ENCODE peak calls at places on chromosome 4, in ten cellular contexts. V is transverse colon, G is uterus, N is neural progenitor cell, L is choroid plexus epithelial cell, Z is OCI-LY7, Q is foreskin fibroblast, W is thyroid gland, M is cardiac fibroblast, F is IMR-90. J is an unnamed sample.

GRCh38 chr4:108466936-108467902 is 153.2 kb upstream of the RPL34 start:
- DNase-seq in V (no peak), G (no peak), N (no peak), L (peak), Z (no peak), Q (peak), W (no peak), M (peak), F (peak), J (peak)

GRCh38 chr4:101400096-101400495 is 52.8 kb upstream of the PPP3CA start:
- DNase-seq in V (no peak), G (no peak), N (no peak), L (peak), Z (no peak), Q (peak), W (no peak), M (peak), F (peak), J (no peak)

GRCh38 chr4:835148-836002 is 9.4 kb upstream of the CPLX1 start:
- DNase-seq in V (peak), G (no peak), N (no peak), L (no peak), Z (no peak), Q (no peak), W (no peak), M (no peak), F (no peak), J (no peak)

GRCh38 chr4:59729321-59729720 is 1470.8 kb upstream of the ADGRL3 start:
- DNase-seq in V (no peak), G (no peak), N (no peak), L (no peak), Z (no peak), Q (no peak), W (no peak), M (no peak), F (no peak), J (no peak)

GRCh38 chr4:89757154-89757723 is 79.7 kb downstream of the SNCA start:
- DNase-seq in V (no peak), G (no peak), N (no peak), L (no peak), Z (no peak), Q (no peak), W (peak), M (no peak), F (no peak), J (no peak)

GRCh38 chr4:26570596-26570995 is 13.3 kb upstream of the TBC1D19 start:
- DNase-seq in V (no peak), G (no peak), N (no peak), L (no peak), Z (no peak), Q (no peak), W (no peak), M (no peak), F (no peak), J (no peak)

GRCh38 chr4:62414563-62414962 is 1214.4 kb downstream of the ADGRL3 start:
- DNase-seq in V (no peak), G (no peak), N (no peak), L (no peak), Z (no peak), Q (no peak), W (no peak), M (no peak), F (no peak), J (no peak)

GRCh38 chr4:164204434-164204833 is 549.5 kb upstream of the SMIM31 start:
- DNase-seq in V (no peak), G (no peak), N (no peak), L (peak), Z (no peak), Q (no peak), W (no peak), M (peak), F (peak), J (no peak)

GRCh38 chr4:140807491-140808257 is 51.5 kb upstream of the TBC1D9 start:
- DNase-seq in V (no peak), G (no peak), N (no peak), L (peak), Z (peak), Q (peak), W (no peak), M (peak), F (peak), J (peak)

GRCh38 chr4:187128226-187128625 is 404.6 kb upstream of the FAT1 start:
- DNase-seq in V (no peak), G (no peak), N (no peak), L (no peak), Z (no peak), Q (peak), W (no peak), M (peak), F (peak), J (no peak)

GRCh38 chr4:10033191-10033881 is 12.0 kb upstream of the SLC2A9 start:
- DNase-seq in V (no peak), G (no peak), N (no peak), L (peak), Z (no peak), Q (peak), W (no peak), M (peak), F (peak), J (no peak)

GRCh38 chr4:52813546-52813945 is 48.6 kb upstream of the RASL11B start:
- DNase-seq in V (no peak), G (no peak), N (no peak), L (no peak), Z (no peak), Q (no peak), W (no peak), M (no peak), F (no peak), J (no peak)

GRCh38 chr4:140186651-140187315 is 32.8 kb upstream of the MAML3 start:
- DNase-seq in V (peak), G (peak), N (no peak), L (peak), Z (no peak), Q (peak), W (peak), M (peak), F (peak), J (no peak)

GRCh38 chr4:34720563-34720962 is 1523.8 kb downstream of the ARAP2 start:
- DNase-seq in V (no peak), G (no peak), N (peak), L (peak), Z (peak), Q (peak), W (no peak), M (peak), F (peak), J (no peak)

GRCh38 chr4:22515145-22515887 is 550 bp downstream of the ADGRA3 start:
- DNase-seq in V (peak), G (peak), N (peak), L (peak), Z (no peak), Q (peak), W (peak), M (peak), F (peak), J (peak)

GRCh38 chr4:5893591-5893990 is 705 bp upstream of the CRMP1 start:
- DNase-seq in V (no peak), G (no peak), N (no peak), L (no peak), Z (no peak), Q (no peak), W (no peak), M (no peak), F (no peak), J (no peak)

GRCh38 chr4:145132521-145133098 is 34.5 kb downstream of the ABCE1 start:
- DNase-seq in V (no peak), G (no peak), N (no peak), L (peak), Z (peak), Q (peak), W (no peak), M (peak), F (peak), J (peak)

GRCh38 chr4:100075486-100076270 is 114.6 kb downstream of the DDIT4L start:
- DNase-seq in V (no peak), G (no peak), N (no peak), L (no peak), Z (no peak), Q (no peak), W (no peak), M (no peak), F (no peak), J (no peak)

GRCh38 chr4:80362578-80363181 is 27.1 kb downstream of the CFAP299 start:
- DNase-seq in V (peak), G (no peak), N (peak), L (peak), Z (peak), Q (peak), W (peak), M (peak), F (peak), J (peak)

GRCh38 chr4:80361329-80361900 is 25.9 kb downstream of the CFAP299 start:
- DNase-seq in V (no peak), G (no peak), N (peak), L (peak), Z (peak), Q (peak), W (no peak), M (peak), F (peak), J (peak)

GRCh38 chr4:80370635-80371034 is 35.1 kb downstream of the CFAP299 start:
- DNase-seq in V (no peak), G (no peak), N (no peak), L (no peak), Z (no peak), Q (no peak), W (no peak), M (no peak), F (no peak), J (no peak)

GRCh38 chr4:80367737-80368136 is 32.2 kb downstream of the CFAP299 start:
- DNase-seq in V (no peak), G (no peak), N (no peak), L (peak), Z (no peak), Q (peak), W (no peak), M (peak), F (peak), J (no peak)

GRCh38 chr4:80365928-80366327 is 30.4 kb downstream of the CFAP299 start:
- DNase-seq in V (peak), G (no peak), N (peak), L (peak), Z (peak), Q (peak), W (peak), M (peak), F (peak), J (peak)
- TF ChIP-seq CTCF in V (peak), G (no peak), N (peak), L (peak), Z (peak), Q (peak), W (peak), M (peak), F (peak), J (peak)

DNA sequence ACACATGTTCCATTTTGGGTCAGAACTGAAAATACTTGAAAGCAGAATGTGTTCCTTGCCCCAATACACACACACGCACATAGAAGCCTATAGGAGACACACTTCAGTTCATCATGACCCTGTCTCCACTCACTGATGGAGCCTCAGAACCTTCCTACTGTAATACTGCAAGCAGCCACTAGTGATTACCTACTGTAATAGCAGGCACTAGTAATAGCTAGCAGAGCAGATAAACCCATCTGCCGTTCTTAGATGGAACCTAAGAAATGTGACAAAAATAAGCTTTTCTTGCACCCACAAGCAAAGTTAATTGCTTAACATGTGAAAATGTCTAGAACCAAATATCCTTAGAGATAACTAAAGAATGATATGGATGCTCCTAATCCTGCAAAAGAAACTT is 13.6 kb downstream of the AMTN start:
- DNase-seq in V (no peak), G (no peak), N (no peak), L (peak), Z (peak), Q (no peak), W (no peak), M (no peak), F (no peak), J (no peak)
- TF ChIP-seq CTCF in V (no peak), G (no peak), N (peak), L (no peak), Z (peak), Q (no peak), W (no peak), M (peak), F (no peak), J (no peak)

GRCh38 chr4:162727232-162727631 is 439.5 kb downstream of the NAF1 start:
- DNase-seq in V (no peak), G (no peak), N (no peak), L (no peak), Z (no peak), Q (no peak), W (no peak), M (no peak), F (no peak), J (no peak)
- TF ChIP-seq CTCF in V (no peak), G (no peak), N (no peak), L (no peak), Z (no peak), Q (no peak), W (no peak), M (no peak), F (no peak), J (no peak)

DNA sequence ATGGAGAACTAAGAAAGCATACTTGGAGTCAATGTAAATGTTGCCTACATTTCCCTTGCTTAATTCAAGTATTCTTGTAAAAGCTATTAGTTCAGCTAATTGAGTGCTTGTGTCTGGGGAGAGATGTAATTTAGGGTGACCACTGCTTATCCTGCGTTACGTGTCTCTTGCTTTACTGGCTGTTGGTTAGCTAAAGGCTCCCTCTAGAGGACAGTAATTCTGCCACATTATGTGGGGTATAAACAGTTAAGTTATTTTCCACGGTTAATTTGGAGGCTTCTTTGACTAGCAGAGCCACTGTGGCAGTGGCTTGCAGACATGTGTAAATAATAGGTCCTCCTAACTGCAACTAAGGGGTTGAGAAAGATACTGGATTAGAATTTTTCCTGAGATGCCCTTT is 25.3 kb upstream of the NAF1 start:
- DNase-seq in V (no peak), G (no peak), N (no peak), L (peak), Z (peak), Q (no peak), W (no peak), M (peak), F (peak), J (no peak)
- TF ChIP-seq CTCF in V (peak), G (no peak), N (peak), L (peak), Z (peak), Q (peak), W (no peak), M (peak), F (peak), J (no peak)

GRCh38 chr4:190014771-190015537 is 12.1 kb downstream of the FRG2 start:
- DNase-seq in V (no peak), G (no peak), N (peak), L (peak), Z (no peak), Q (peak), W (no peak), M (no peak), F (no peak), J (peak)
- TF ChIP-seq CTCF in V (no peak), G (no peak), N (no peak), L (no peak), Z (no peak), Q (no peak), W (no peak), M (no peak), F (no peak), J (no peak)

DNA sequence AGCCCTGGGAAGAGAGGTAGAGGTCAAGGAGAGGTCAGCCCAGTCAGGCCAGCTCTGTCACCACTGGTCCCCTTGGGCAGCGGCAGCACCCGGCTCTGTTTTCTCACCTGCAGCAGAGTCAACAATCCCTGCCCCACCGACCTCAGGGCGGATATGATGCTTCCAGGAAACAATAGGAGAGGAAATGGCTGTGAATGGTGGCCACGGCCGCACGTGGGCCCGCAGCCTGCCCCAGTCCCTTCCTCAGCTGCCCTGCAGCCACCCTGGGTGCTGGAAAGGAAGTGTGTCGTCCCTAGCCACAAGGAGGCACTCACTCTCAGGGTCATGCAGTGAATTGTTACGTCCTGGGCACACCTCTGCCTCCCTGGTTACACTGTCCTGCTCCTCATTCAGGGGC is 92.5 kb upstream of the ENPP6 start:
- DNase-seq in V (peak), G (no peak), N (no peak), L (no peak), Z (peak), Q (peak), W (peak), M (peak), F (no peak), J (peak)
- TF ChIP-seq CTCF in V (peak), G (no peak), N (peak), L (peak), Z (peak), Q (no peak), W (peak), M (peak), F (no peak), J (peak)

GRCh38 chr4:156800463-156800862 is 171.1 kb downstream of the PDGFC start:
- DNase-seq in V (no peak), G (no peak), N (no peak), L (no peak), Z (no peak), Q (no peak), W (no peak), M (no peak), F (no peak), J (no peak)
- TF ChIP-seq CTCF in V (no peak), G (no peak), N (peak), L (no peak), Z (no peak), Q (no peak), W (no peak), M (peak), F (no peak), J (no peak)

GRCh38 chr4:71235321-71236206 is 103.3 kb upstream of the SLC4A4 start:
- DNase-seq in V (no peak), G (no peak), N (no peak), L (no peak), Z (no peak), Q (no peak), W (no peak), M (no peak), F (no peak), J (no peak)
- TF ChIP-seq CTCF in V (no peak), G (no peak), N (no peak), L (no peak), Z (no peak), Q (no peak), W (no peak), M (no peak), F (no peak), J (no peak)

DNA sequence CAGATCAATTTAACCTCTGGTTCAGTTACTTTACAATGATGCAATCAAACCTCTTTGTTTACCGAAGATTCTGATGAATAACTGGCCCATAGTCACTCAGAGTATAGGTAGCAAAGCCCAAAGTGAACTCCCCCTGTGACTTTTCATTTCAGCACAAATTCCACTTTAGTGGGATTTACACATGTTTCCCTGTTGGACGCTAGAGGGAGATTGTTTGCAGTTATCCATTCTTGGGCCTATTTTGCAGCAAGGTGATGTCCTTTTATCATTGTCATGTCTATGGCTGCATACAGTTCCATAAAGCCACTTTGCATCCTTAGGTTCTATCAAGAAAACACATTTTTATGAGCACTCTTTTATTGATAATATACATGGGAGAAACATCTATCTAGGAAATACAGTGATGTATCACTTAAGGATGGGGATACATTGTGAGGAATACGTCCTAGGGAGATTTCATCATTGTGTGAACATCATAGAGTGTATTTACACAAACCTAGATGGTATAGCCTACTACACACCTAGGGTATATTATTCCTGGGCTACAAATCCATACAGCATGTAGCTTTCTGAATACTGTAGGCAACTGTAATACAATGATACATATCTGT is 14.5 kb upstream of the DKK2 start:
- DNase-seq in V (no peak), G (no peak), N (peak), L (peak), Z (peak), Q (peak), W (no peak), M (peak), F (peak), J (no peak)
- TF ChIP-seq CTCF in V (peak), G (peak), N (peak), L (peak), Z (peak), Q (peak), W (peak), M (peak), F (peak), J (peak)